ENCODE peak calls at places on chromosomes 16 and 17, in seven cellular contexts. One of them, this sample, is unnamed.

GRCh38 chr17:15334266-15334665 is 7.1 kb downstream of the TEKT3 start:
- DNase-seq in tibial nerve: no peak
- DNase-seq in esophagus muscularis mucosa: no peak
- DNase-seq in esophagus squamous epithelium: no peak
- DNase-seq in ovary: no peak
- DNase-seq in A549: peak
- DNase-seq in HepG2: no peak
- DNase-seq in this sample: no peak

GRCh38 chr16:89709716-89710480 is 8.4 kb upstream of the SPATA2L start:
- DNase-seq in tibial nerve: no peak
- DNase-seq in esophagus muscularis mucosa: no peak
- DNase-seq in esophagus squamous epithelium: no peak
- DNase-seq in ovary: no peak
- DNase-seq in A549: no peak
- DNase-seq in HepG2: no peak
- DNase-seq in this sample: no peak

GRCh38 chr17:80861360-80861861 is 130.2 kb upstream of the CHMP6 start:
- DNase-seq in tibial nerve: no peak
- DNase-seq in esophagus muscularis mucosa: no peak
- DNase-seq in esophagus squamous epithelium: no peak
- DNase-seq in ovary: no peak
- DNase-seq in A549: no peak
- DNase-seq in HepG2: no peak
- DNase-seq in this sample: no peak

GRCh38 chr16:49121636-49122035 is 160.0 kb downstream of the CBLN1 start:
- DNase-seq in tibial nerve: no peak
- DNase-seq in esophagus muscularis mucosa: no peak
- DNase-seq in esophagus squamous epithelium: no peak
- DNase-seq in ovary: no peak
- DNase-seq in A549: no peak
- DNase-seq in HepG2: no peak
- DNase-seq in this sample: no peak

GRCh38 chr17:41717408-41718286 is 5.5 kb downstream of the GAST start:
- DNase-seq in tibial nerve: no peak
- DNase-seq in esophagus muscularis mucosa: no peak
- DNase-seq in esophagus squamous epithelium: no peak
- DNase-seq in ovary: no peak
- DNase-seq in A549: no peak
- DNase-seq in HepG2: no peak
- DNase-seq in this sample: no peak

GRCh38 chr17:66508896-66509843 is 206.8 kb downstream of the PRKCA start:
- DNase-seq in tibial nerve: no peak
- DNase-seq in esophagus muscularis mucosa: no peak
- DNase-seq in esophagus squamous epithelium: no peak
- DNase-seq in ovary: no peak
- DNase-seq in A549: peak
- DNase-seq in HepG2: no peak
- DNase-seq in this sample: no peak

GRCh38 chr17:29113334-29113733 is 66.9 kb downstream of the MYO18A start:
- DNase-seq in tibial nerve: no peak
- DNase-seq in esophagus muscularis mucosa: no peak
- DNase-seq in esophagus squamous epithelium: no peak
- DNase-seq in ovary: no peak
- DNase-seq in A549: no peak
- DNase-seq in HepG2: no peak
- DNase-seq in this sample: no peak

GRCh38 chr16:17572145-17572544 is 101.4 kb upstream of the XYLT1 start:
- DNase-seq in tibial nerve: no peak
- DNase-seq in esophagus muscularis mucosa: no peak
- DNase-seq in esophagus squamous epithelium: no peak
- DNase-seq in ovary: no peak
- DNase-seq in A549: no peak
- DNase-seq in HepG2: no peak
- DNase-seq in this sample: no peak

GRCh38 chr17:33266116-33266515 is 27.0 kb downstream of the ASIC2 start:
- DNase-seq in tibial nerve: no peak
- DNase-seq in esophagus muscularis mucosa: no peak
- DNase-seq in esophagus squamous epithelium: no peak
- DNase-seq in ovary: no peak
- DNase-seq in A549: no peak
- DNase-seq in HepG2: no peak
- DNase-seq in this sample: no peak

GRCh38 chr17:76446449-76447231 is 6.3 kb downstream of the UBE2O start:
- DNase-seq in tibial nerve: peak
- DNase-seq in esophagus muscularis mucosa: no peak
- DNase-seq in esophagus squamous epithelium: no peak
- DNase-seq in ovary: no peak
- DNase-seq in A549: peak
- DNase-seq in HepG2: peak
- DNase-seq in this sample: no peak

GRCh38 chr16:89842471-89843408 is 14.5 kb downstream of the SPIRE2 start:
- DNase-seq in tibial nerve: no peak
- DNase-seq in esophagus muscularis mucosa: no peak
- DNase-seq in esophagus squamous epithelium: no peak
- DNase-seq in ovary: no peak
- DNase-seq in A549: no peak
- DNase-seq in HepG2: peak
- DNase-seq in this sample: no peak

GRCh38 chr17:29710891-29711418 is 88.2 kb upstream of the CORO6 start:
- DNase-seq in tibial nerve: no peak
- DNase-seq in esophagus muscularis mucosa: peak
- DNase-seq in esophagus squamous epithelium: no peak
- DNase-seq in ovary: no peak
- DNase-seq in A549: no peak
- DNase-seq in HepG2: peak
- DNase-seq in this sample: no peak

GRCh38 chr17:33506889-33507650 is 214.0 kb upstream of the ASIC2 start:
- DNase-seq in tibial nerve: no peak
- DNase-seq in esophagus muscularis mucosa: no peak
- DNase-seq in esophagus squamous epithelium: no peak
- DNase-seq in ovary: no peak
- DNase-seq in A549: no peak
- DNase-seq in HepG2: no peak
- DNase-seq in this sample: no peak

GRCh38 chr17:30251931-30252330 is 16.4 kb upstream of the SLC6A4 start:
- DNase-seq in tibial nerve: no peak
- DNase-seq in esophagus muscularis mucosa: no peak
- DNase-seq in esophagus squamous epithelium: no peak
- DNase-seq in ovary: no peak
- DNase-seq in A549: no peak
- DNase-seq in HepG2: no peak
- DNase-seq in this sample: no peak

GRCh38 chr17:28969706-28970393 is 18.5 kb upstream of the PHF12 start:
- DNase-seq in tibial nerve: no peak
- DNase-seq in esophagus muscularis mucosa: no peak
- DNase-seq in esophagus squamous epithelium: no peak
- DNase-seq in ovary: no peak
- DNase-seq in A549: no peak
- DNase-seq in HepG2: no peak
- DNase-seq in this sample: no peak

GRCh38 chr17:65593092-65593869 is 31.8 kb upstream of the AXIN2 start:
- DNase-seq in tibial nerve: no peak
- DNase-seq in esophagus muscularis mucosa: no peak
- DNase-seq in esophagus squamous epithelium: no peak
- DNase-seq in ovary: no peak
- DNase-seq in A549: no peak
- DNase-seq in HepG2: peak
- DNase-seq in this sample: no peak

GRCh38 chr17:16374539-16374938 is 6.4 kb upstream of the UBB start:
- DNase-seq in tibial nerve: no peak
- DNase-seq in esophagus muscularis mucosa: no peak
- DNase-seq in esophagus squamous epithelium: no peak
- DNase-seq in ovary: no peak
- DNase-seq in A549: no peak
- DNase-seq in HepG2: no peak
- DNase-seq in this sample: no peak

GRCh38 chr17:3603119-3603869 is 5.9 kb downstream of the TRPV1 start:
- DNase-seq in tibial nerve: no peak
- DNase-seq in esophagus muscularis mucosa: no peak
- DNase-seq in esophagus squamous epithelium: no peak
- DNase-seq in ovary: no peak
- DNase-seq in A549: no peak
- DNase-seq in HepG2: no peak
- DNase-seq in this sample: no peak

GRCh38 chr16:524274-525011 is 3.1 kb upstream of the CAPN15 start:
- DNase-seq in tibial nerve: no peak
- DNase-seq in esophagus muscularis mucosa: no peak
- DNase-seq in esophagus squamous epithelium: no peak
- DNase-seq in ovary: peak
- DNase-seq in A549: no peak
- DNase-seq in HepG2: no peak
- DNase-seq in this sample: no peak

GRCh38 chr16:526181-527014 is 1.1 kb upstream of the CAPN15 start:
- DNase-seq in tibial nerve: no peak
- DNase-seq in esophagus muscularis mucosa: no peak
- DNase-seq in esophagus squamous epithelium: no peak
- DNase-seq in ovary: peak
- DNase-seq in A549: no peak
- DNase-seq in HepG2: no peak
- DNase-seq in this sample: no peak

GRCh38 chr16:523097-523741 is 4.3 kb upstream of the CAPN15 start:
- DNase-seq in tibial nerve: no peak
- DNase-seq in esophagus muscularis mucosa: no peak
- DNase-seq in esophagus squamous epithelium: no peak
- DNase-seq in ovary: no peak
- DNase-seq in A549: no peak
- DNase-seq in HepG2: no peak
- DNase-seq in this sample: no peak

GRCh38 chr16:525520-526180 is 1.9 kb upstream of the CAPN15 start:
- DNase-seq in tibial nerve: no peak
- DNase-seq in esophagus muscularis mucosa: no peak
- DNase-seq in esophagus squamous epithelium: no peak
- DNase-seq in ovary: peak
- DNase-seq in A549: peak
- DNase-seq in HepG2: no peak
- DNase-seq in this sample: no peak

DNA sequence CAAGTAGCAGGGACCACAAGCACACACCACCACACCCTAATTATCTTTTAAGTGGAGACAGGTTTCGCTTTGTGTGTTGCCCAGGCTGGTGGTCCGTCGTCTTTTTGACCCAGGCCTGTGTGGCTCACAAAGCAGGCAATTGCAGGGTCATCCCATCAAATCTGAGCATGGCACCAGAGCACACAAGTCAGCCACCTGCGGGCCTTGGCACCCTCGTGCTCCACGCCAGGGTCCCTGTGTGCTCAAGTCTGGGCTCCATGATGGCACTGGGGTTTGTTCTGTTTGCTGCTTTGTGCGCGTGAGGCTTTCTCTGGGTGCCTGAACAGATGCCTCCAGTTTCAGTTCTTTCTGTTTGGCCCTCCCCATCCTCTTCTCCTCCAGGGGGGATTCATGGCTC is 2.4 kb upstream of the CAPN15 start:
- DNase-seq in tibial nerve: no peak
- DNase-seq in esophagus muscularis mucosa: no peak
- DNase-seq in esophagus squamous epithelium: no peak
- DNase-seq in ovary: no peak
- DNase-seq in A549: no peak
- DNase-seq in HepG2: no peak
- DNase-seq in this sample: no peak
- H3K27ac ChIP-seq in tibial nerve: no peak
- H3K27ac ChIP-seq in esophagus muscularis mucosa: peak
- H3K27ac ChIP-seq in esophagus squamous epithelium: peak
- H3K27ac ChIP-seq in ovary: no peak
- H3K27ac ChIP-seq in A549: peak
- H3K27ac ChIP-seq in HepG2: no peak
- H3K27ac ChIP-seq in this sample: peak

DNA sequence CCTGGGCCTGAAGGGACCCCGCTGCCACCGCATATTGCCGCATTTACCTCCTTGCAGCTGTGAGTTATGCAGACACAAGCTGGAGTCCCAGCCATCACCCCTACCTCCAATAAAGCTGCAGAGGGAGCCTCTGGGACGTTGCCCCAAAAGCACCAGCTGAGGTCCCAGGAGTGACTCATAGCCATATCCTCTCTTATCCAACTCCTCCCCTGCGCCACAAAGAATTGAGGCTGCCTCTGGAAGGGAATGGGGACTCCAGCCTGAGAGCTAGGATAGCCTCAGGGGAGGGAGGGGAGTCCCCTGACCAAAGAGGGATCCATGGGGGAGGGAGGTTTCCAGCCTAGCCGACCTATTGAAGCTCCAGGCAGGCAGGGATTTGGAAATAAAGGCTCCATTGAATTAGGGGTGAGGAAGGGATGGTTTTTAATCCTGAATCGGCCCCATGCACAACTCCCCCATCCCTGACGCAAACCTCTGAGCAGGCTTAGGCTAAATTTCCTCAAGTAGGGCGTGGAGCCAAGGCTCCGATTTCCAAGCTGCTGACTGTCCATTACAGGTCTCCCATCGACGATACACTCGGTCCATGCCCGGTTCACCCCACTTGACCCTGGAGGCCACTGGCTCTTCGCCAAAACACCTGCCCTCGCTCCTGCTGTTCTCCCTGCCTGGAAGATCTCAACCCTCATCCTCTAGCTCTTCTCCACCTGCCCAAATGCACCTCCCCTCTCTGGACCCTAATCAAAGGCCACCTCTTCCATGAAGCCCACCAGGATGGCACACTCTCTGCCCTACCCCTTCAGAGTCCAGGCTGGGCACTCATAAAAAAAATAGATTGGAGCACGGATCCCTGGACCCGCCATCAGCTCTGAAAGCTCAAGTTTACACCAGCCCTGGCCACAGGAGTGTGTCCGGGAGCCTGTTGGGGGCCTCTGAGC is 27.5 kb downstream of the PIMREG start:
- DNase-seq in tibial nerve: no peak
- DNase-seq in esophagus muscularis mucosa: no peak
- DNase-seq in esophagus squamous epithelium: no peak
- DNase-seq in ovary: peak
- DNase-seq in A549: peak
- DNase-seq in HepG2: no peak
- DNase-seq in this sample: no peak
- TF ChIP-seq CTCF in tibial nerve: no peak
- TF ChIP-seq CTCF in esophagus muscularis mucosa: no peak
- TF ChIP-seq CTCF in esophagus squamous epithelium: no peak
- TF ChIP-seq CTCF in ovary: no peak
- TF ChIP-seq CTCF in A549: no peak
- TF ChIP-seq CTCF in HepG2: no peak
- TF ChIP-seq CTCF in this sample: no peak

DNA sequence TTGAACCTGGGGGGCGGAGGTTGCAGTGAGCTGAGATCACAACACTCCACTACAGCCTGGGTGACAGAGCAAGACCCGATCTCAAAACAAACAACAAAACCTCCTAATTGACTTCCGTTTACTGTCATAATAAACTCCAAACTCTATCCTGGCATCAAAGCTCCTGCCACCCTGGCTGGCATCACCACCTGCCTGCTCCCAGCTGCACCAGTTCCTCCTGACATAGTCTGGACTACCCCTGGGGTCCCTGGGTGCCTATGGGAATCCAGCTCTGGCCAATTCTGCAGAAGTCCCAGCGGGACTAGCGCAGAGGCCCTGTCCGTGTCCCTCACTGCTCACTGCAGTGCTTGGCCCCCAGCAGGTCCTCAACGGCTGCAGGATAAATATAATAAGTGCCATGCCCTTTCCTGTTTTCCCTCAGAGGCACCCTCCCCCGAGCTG is 725 bp downstream of the NTHL1 start:
- DNase-seq in tibial nerve: no peak
- DNase-seq in esophagus muscularis mucosa: no peak
- DNase-seq in esophagus squamous epithelium: no peak
- DNase-seq in ovary: no peak
- DNase-seq in A549: no peak
- DNase-seq in HepG2: no peak
- DNase-seq in this sample: no peak
- TF ChIP-seq POLR2A in tibial nerve: no peak
- TF ChIP-seq POLR2A in esophagus muscularis mucosa: no peak
- TF ChIP-seq POLR2A in esophagus squamous epithelium: no peak
- TF ChIP-seq POLR2A in ovary: no peak
- TF ChIP-seq POLR2A in A549: no peak
- TF ChIP-seq POLR2A in HepG2: no peak
- TF ChIP-seq POLR2A in this sample: no peak

GRCh38 chr17:27339836-27340550 is 46.1 kb downstream of the WSB1 start:
- DNase-seq in tibial nerve: no peak
- DNase-seq in esophagus muscularis mucosa: no peak
- DNase-seq in esophagus squamous epithelium: no peak
- DNase-seq in ovary: no peak
- DNase-seq in A549: peak
- DNase-seq in HepG2: peak
- DNase-seq in this sample: no peak
- H3K27ac ChIP-seq in tibial nerve: no peak
- H3K27ac ChIP-seq in esophagus muscularis mucosa: no peak
- H3K27ac ChIP-seq in esophagus squamous epithelium: peak
- H3K27ac ChIP-seq in ovary: no peak
- H3K27ac ChIP-seq in A549: peak
- H3K27ac ChIP-seq in HepG2: no peak
- H3K27ac ChIP-seq in this sample: no peak